ENCODE peak calls at places on chromosome 13, in eight cellular contexts. E is esophagus squamous epithelium, A is heart right ventricle, M is testis, C is left ventricle myocardium inferior, Z is neural progenitor cell, T is DND-41, G is thoracic aorta. Y is an unnamed sample. For H3K27me3 and H3K4me1, the result is how much of the 10 kb centered on the place peaks cover.

GRCh38 chr13:34223984-34224383 is 406.0 kb downstream of the RFC3 start:
- DNase-seq in G (no peak), Z (no peak), T (no peak), C (no peak), M (no peak), A (no peak), E (no peak), Y (no peak)

GRCh38 chr13:23554000-23554399 is 16.2 kb upstream of the TNFRSF19 start:
- DNase-seq in Z (no peak), A (no peak), C (no peak), G (no peak), T (no peak), M (no peak), E (no peak), Y (no peak)

GRCh38 chr13:40352385-40352778 is 314.1 kb downstream of the FOXO1 start:
- DNase-seq in G (peak), T (no peak), M (peak), Z (no peak), A (no peak), E (no peak), C (peak), Y (no peak)

GRCh38 chr13:111121421-111121820 is 6.3 kb downstream of the ARHGEF7 start:
- DNase-seq in E (no peak), G (no peak), A (no peak), M (no peak), C (no peak), Z (no peak), T (no peak), Y (no peak)

GRCh38 chr13:50452028-50452427 is 391.5 kb downstream of the DLEU7 start:
- DNase-seq in M (no peak), C (no peak), A (no peak), Z (no peak), T (no peak), G (no peak), E (no peak), Y (no peak)

GRCh38 chr13:79663977-79664636 is 183.2 kb downstream of the NDFIP2 start:
- DNase-seq in C (no peak), E (no peak), G (no peak), M (no peak), Z (no peak), A (no peak), T (no peak), Y (no peak)

GRCh38 chr13:46100191-46100877 is 4.5 kb downstream of the CPB2 start:
- DNase-seq in T (no peak), C (no peak), Z (no peak), A (no peak), M (no peak), G (no peak), E (no peak), Y (no peak)

GRCh38 chr13:49652691-49653305 is 24.5 kb downstream of the ARL11 start:
- DNase-seq in C (no peak), G (no peak), Z (peak), T (peak), E (no peak), A (no peak), M (peak), Y (peak)

GRCh38 chr13:51613535-51613934 is 29.3 kb downstream of the WDFY2 start:
- DNase-seq in E (no peak), M (no peak), Z (no peak), C (no peak), A (no peak), G (no peak), T (no peak), Y (no peak)

GRCh38 chr13:79810671-79811070 is 329.7 kb downstream of the NDFIP2 start:
- DNase-seq in M (no peak), T (no peak), Z (peak), E (no peak), G (no peak), C (no peak), A (no peak), Y (peak)

GRCh38 chr13:112450118-112450517 is 74.0 kb downstream of the SPACA7 start:
- DNase-seq in Z (no peak), G (no peak), T (no peak), E (no peak), M (no peak), A (no peak), C (no peak), Y (no peak)
- H3K27me3 ChIP-seq in Z (under half), G (under half), T (under half), E (under half), M (under half), A (under half), C (half or more), Y (under half)

GRCh38 chr13:98315466-98315865 is 138.4 kb upstream of the RNF113B start:
- DNase-seq in Z (no peak), M (no peak), E (no peak), A (no peak), T (no peak), C (no peak), G (no peak), Y (no peak)
- TF ChIP-seq CTCF in Z (no peak), M (no peak), E (no peak), A (no peak), T (no peak), C (no peak), G (no peak), Y (no peak)

DNA sequence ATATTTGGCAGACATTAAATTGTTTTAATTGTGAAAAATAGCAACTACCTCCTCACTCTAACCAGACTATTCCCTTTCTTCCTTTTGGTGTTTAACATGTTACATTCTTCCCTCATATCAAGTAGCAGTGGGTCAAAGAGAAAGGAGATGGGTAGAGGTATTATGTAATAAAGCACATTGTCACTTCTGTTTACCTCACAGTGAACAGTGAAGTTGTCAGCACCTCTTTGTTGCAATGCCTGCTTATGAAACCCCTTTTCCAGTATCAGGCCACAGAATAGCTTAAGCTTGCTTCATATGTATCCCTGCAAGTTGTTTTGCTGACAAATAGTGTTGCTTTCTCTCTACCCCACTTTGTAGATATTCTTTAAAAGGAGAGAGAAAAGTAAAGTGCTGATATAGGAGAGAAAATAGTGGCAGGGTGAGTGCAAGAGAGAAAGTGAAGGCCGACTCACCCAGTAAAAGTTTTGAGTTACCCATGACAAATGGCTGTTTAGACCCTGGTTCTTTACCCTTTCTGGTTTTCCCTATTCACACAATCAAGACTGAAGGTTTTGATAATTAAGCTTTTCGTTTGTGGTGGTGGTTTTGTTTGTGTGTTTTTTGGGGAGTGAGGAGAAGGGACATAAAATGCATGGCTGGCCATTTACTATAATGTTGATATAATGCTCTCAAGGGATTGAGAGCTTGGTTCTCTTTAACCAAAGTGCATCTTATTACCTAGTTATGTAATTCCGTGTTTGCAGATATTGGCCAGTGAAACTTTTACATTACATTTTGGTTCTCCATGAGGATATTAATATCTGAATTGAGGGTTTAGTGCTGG is 3.7 kb downstream of the ITM2B start:
- DNase-seq in G (no peak), Z (no peak), M (no peak), E (no peak), T (no peak), C (no peak), A (no peak), Y (peak)
- H3K4me1 ChIP-seq in G (half or more), Z (under half), M (under half), E (under half), T (under half), C (half or more), A (half or more), Y (under half)

GRCh38 chr13:104779311-104779710 is 1713.1 kb upstream of the SLC10A2 start:
- DNase-seq in G (no peak), C (no peak), Z (peak), E (no peak), M (no peak), T (peak), A (no peak), Y (peak)
- H3K27me3 ChIP-seq in G (under half), C (under half), Z (under half), E (under half), M (under half), T (under half), A (under half), Y (under half)

DNA sequence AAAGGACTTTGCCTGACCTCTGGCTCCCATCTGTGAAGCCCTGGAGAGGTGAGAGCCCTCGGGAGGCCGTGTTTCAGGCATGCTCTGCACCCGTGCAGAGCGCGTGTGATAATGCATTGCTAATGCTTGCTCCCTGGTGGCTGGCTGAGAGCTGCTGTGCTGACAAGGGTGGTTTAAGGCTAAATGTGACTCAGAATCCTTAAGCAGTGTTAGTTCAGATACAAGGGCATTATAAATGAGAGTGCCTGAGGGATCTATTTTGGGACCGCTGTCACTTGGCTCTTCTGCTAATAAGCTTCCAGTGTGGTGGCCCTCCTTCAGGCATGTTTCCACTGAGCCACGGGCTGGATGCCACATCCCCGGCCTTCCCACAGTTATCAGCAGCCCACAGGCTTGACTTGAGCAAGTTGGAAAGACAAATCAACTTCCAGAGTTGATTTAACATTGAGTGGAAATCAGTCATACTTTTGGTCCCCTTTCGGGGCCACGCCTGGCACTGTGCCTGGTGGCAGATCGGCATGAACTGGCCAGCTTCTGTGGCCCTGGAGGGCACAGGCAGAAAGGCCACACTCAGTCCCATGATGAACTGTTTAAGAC is 17.0 kb downstream of the ALOX5AP start:
- DNase-seq in A (peak), T (no peak), G (no peak), E (no peak), C (peak), Z (no peak), M (no peak), Y (peak)
- TF ChIP-seq CTCF in A (no peak), T (no peak), G (no peak), E (no peak), C (no peak), Z (no peak), M (no peak), Y (peak)

DNA sequence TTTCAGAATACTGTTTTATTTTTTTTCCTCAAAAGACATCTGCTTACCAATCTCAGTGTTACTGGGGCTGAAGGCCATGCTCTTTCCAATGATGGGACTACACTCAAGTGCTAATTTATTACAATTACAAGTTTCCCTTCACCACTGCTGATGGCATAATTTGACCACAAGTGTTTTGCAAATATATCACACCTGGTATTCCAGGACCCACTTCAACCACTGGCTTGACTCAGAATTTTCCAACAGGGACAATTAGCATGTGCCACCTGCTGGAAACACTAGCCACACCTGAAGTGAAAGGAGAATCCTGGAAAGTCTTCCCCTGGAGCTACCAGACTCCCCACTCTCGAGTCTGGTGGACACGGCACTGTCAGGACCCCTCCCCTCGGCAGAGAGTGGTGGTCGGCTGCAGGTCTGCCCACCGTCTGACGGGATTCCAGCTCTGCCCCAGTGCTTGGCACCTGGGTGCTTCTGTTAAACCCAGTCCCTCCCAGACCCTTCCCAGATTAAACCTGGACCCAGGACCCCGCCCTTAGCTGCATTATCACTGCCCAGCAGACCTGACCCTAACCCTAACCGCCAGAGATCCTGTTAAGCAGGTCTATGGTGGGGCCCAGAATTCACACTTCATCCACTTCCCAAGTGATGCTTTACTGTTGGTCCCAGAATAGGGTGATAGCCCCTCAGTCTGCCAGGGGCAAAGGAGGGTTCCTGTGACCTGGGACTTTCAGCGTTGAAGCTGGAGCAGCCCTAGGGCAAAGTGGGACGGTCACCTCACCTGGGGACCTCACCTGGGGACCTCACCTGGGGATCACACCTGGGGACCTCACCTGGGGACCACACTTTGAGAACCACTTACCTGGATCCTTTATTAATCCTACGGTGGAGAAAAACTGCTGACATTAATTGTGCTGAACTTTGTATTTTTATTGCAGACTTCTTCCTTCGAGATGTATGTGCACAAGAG is 17.6 kb upstream of the RASA3 start:
- DNase-seq in M (no peak), Z (no peak), T (no peak), A (no peak), G (no peak), C (no peak), E (no peak), Y (no peak)
- H3K4me1 ChIP-seq in M (under half), Z (under half), T (half or more), A (under half), G (under half), C (under half), E (under half), Y (under half)

GRCh38 chr13:113730145-113730750 is 28.8 kb upstream of the TMEM255B start:
- DNase-seq in G (no peak), E (no peak), A (no peak), T (no peak), C (no peak), Z (no peak), M (no peak), Y (no peak)
- H3K27me3 ChIP-seq in G (under half), E (under half), A (under half), T (under half), C (under half), Z (under half), M (under half), Y (under half)

DNA sequence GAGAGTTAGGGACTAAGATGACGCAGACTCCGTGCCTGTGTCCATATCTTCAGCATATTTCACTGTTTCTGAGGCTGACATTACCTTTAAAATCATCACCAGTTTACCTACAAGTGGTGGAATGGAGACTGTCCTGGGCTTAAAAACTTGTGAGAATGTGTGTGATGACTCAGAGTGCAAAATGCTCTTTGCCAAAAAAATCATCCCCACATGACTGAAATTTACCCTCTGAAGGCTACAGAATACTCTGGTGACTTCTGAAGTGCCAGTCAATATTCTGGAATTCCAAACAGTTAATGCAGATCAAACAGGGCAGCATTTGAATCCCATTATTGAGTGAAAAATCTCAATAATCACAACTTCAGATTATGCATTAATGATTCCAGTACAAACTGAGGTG is 901.4 kb downstream of the EFNB2 start:
- DNase-seq in M (no peak), C (no peak), A (no peak), G (no peak), T (no peak), E (no peak), Z (no peak), Y (no peak)
- TF ChIP-seq CTCF in M (no peak), C (no peak), A (no peak), G (no peak), T (no peak), E (no peak), Z (no peak), Y (no peak)

DNA sequence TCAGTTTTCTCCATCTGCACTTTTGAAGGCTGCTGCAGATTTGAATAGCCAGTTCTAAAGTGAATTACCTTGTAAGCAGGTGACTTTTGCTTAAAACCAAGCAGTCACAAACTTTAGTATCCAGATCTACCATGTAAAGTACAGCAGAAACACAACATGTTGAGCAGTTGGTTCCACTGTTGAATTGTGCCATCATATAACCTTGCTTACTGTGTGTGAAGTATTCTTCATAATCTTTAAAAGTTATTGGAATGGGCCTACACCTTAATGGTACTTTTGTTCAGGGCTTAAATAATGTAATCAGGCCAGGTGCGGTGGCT is 23.2 kb upstream of the MTUS2 start:
- DNase-seq in M (no peak), C (no peak), E (no peak), Z (no peak), A (no peak), T (no peak), G (no peak), Y (no peak)
- H3K4me1 ChIP-seq in M (under half), C (under half), E (under half), Z (under half), A (under half), T (under half), G (under half), Y (under half)

GRCh38 chr13:26952551-26953138 is 192.1 kb upstream of the GPR12 start:
- DNase-seq in A (no peak), M (no peak), G (no peak), C (no peak), E (no peak), Z (no peak), T (peak), Y (no peak)
- H3K27me3 ChIP-seq in A (under half), M (under half), G (under half), C (under half), E (under half), Z (under half), T (under half), Y (under half)